ENCODE peak calls at places on chromosomes 12 and 14, in six cellular contexts. O, R, F, C, Q and I are unnamed samples.

GRCh38 chr14:33799705-33800269 is 151.1 kb downstream of the EGLN3 start:
- DNase-seq in O (no peak), R (no peak), F (peak; percentile 7), C (no peak), Q (peak; percentile 8), I (no peak)

GRCh38 chr12:61739925-61740324 is 520.3 kb upstream of the USP15 start:
- DNase-seq in O (no peak), R (no peak), F (no peak), C (no peak), Q (no peak), I (no peak)

GRCh38 chr12:47216150-47216677 is 136.5 kb upstream of the AMIGO2 start:
- DNase-seq in O (no peak), R (no peak), F (no peak), C (no peak), Q (no peak), I (no peak)

GRCh38 chr12:93616584-93617101 is 44.2 kb downstream of the SOCS2 start:
- DNase-seq in O (peak; percentile 75), R (no peak), F (no peak), C (no peak), Q (peak; percentile 91), I (no peak)

GRCh38 chr12:62912644-62913043 is 22.3 kb downstream of the PPM1H start:
- DNase-seq in O (no peak), R (no peak), F (peak; percentile 34), C (no peak), Q (no peak), I (no peak)

GRCh38 chr14:43786066-43786762 is 720.9 kb downstream of the FSCB start:
- DNase-seq in O (no peak), R (no peak), F (no peak), C (no peak), Q (no peak), I (no peak)

GRCh38 chr12:76636141-76636692 is 76.6 kb upstream of the OSBPL8 start:
- DNase-seq in O (peak; percentile 30), R (no peak), F (no peak), C (no peak), Q (no peak), I (no peak)

GRCh38 chr12:95218164-95218851 is 701 bp downstream of the VEZT start:
- DNase-seq in O (no peak), R (no peak), F (no peak), C (no peak), Q (peak; percentile 70), I (no peak)

GRCh38 chr12:62250671-62251608 is 9.3 kb upstream of the USP15 start:
- DNase-seq in O (no peak), R (no peak), F (no peak), C (no peak), Q (peak; percentile 68), I (no peak)

GRCh38 chr12:47907851-47908454 is 3.2 kb upstream of the VDR start:
- DNase-seq in O (no peak), R (no peak), F (no peak), C (no peak), Q (no peak), I (no peak)

GRCh38 chr12:78721906-78722305 is 142.7 kb upstream of the SYT1 start:
- DNase-seq in O (no peak), R (no peak), F (no peak), C (no peak), Q (no peak), I (no peak)

GRCh38 chr12:94909609-94910008 is 93.9 kb downstream of the NDUFA12 start:
- DNase-seq in O (no peak), R (no peak), F (peak; percentile 30), C (no peak), Q (no peak), I (no peak)

GRCh38 chr12:84763112-84763511 is 149.5 kb downstream of the SLC6A15 start:
- DNase-seq in O (no peak), R (no peak), F (no peak), C (no peak), Q (peak; percentile 64), I (no peak)

GRCh38 chr14:102485693-102486512 is 23.7 kb downstream of the ANKRD9 start:
- DNase-seq in O (no peak), R (no peak), F (no peak), C (no peak), Q (no peak), I (no peak)

GRCh38 chr14:102484316-102484715 is 25.3 kb downstream of the ANKRD9 start:
- DNase-seq in O (no peak), R (no peak), F (no peak), C (no peak), Q (no peak), I (no peak)

GRCh38 chr14:102487204-102487577 is 22.4 kb downstream of the ANKRD9 start:
- DNase-seq in O (no peak), R (no peak), F (no peak), C (no peak), Q (no peak), I (no peak)

GRCh38 chr14:102490456-102490855 is 19.1 kb downstream of the ANKRD9 start:
- DNase-seq in O (no peak), R (no peak), F (no peak), C (no peak), Q (no peak), I (no peak)

DNA sequence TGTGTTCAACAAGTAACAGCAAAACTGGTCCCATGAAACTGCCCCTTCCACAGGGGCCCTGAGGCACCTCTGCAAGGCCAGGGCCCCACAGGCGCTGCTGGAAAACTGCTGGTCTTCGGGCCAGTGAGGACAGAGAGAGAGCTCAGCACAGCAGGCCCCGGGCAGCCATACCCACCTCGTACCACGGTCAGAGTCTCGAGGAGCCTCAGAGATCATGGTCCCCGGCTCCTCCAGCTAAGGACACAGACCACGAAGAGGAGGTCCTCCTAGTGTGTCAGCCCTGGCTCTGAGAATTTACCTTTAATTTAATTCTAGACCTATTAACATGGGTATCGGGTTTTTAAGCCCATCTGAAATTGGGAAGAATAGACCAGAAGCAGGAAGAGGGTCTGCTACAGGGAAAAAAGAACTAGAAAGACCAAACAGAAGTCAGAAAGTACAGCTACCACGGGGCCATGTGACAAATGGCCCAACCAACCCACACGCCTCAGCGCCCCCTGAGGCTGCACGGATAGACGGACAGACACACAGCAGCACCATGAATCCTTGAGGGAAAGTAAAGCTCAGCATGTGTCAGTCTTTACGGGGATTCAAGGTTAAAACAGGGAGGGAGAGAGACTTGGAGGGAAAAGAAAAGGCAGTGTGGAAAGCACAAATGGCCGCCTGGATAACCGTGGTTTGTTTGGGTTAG is 22.9 kb downstream of the ANKRD9 start:
- DNase-seq in O (no peak), R (no peak), F (no peak), C (no peak), Q (no peak), I (no peak)
- TF ChIP-seq CTCF in O (no peak), R (no peak), F (no peak), C (no peak), Q (no peak), I (no peak)

DNA sequence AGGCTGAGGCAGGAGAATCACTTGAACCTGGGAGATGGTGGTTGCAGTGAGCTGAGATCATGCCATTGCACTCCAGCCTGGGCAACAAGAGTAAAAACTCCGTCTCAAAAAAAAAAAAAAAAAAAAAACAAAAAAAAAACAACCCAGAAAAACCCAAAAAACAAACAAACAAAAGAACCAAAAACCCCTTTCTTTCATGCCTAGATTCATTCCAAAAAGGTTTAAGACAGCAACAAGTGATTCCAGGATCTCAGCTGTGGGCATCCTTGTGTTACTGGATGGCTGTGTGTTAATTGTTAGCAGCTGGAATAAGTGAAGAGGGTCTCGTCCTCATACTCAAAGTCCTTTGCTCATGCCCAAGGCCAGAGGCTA is 9.4 kb downstream of the GPRC5A start:
- DNase-seq in O (no peak), R (no peak), F (no peak), C (no peak), Q (no peak), I (no peak)
- H3K4me3 ChIP-seq in O (no peak overlapping the region), R (no peak overlapping the region), F (no peak overlapping the region), C (no peak overlapping the region), Q (no peak overlapping the region), I (no peak overlapping the region)

GRCh38 chr14:99441157-99441870 is 39.3 kb downstream of the SETD3 start:
- DNase-seq in O (peak; percentile 72), R (no peak), F (no peak), C (no peak), Q (peak; percentile 8), I (no peak)
- TF ChIP-seq CTCF in O (peak; percentile 53), R (no peak), F (no peak), C (no peak), Q (peak; percentile 13), I (no peak)

DNA sequence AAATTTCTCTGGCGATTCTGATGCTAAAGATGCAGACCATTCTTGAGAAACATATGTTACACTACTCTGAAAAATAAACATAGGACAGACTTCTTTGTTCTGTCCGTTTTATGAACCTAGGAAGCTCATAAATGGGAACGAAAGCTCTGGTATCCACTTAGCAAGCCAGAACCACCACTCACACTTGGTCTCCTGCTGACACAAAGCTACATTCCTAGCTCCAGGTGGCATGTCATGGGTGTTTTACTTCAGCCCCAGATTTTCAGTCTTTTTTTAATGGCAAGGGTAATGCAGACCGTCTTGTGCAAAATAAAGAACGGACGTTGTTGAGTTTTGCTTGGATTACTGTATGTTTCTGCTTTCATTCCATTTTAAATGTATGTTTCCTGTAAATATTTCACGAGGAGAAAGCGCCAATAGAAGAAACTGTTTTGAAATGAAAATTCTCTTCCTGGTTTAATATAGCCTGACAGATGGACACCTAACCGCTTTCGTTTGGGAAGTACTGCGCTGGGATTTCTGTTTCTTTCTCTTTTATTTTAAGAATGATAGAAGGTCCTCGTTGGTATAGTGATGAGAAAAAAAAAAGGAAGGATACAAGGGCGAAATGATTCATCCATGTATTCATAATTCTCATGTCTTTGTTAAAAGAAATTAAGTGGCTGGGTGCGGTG is 820 bp upstream of the COQ5 start:
- DNase-seq in O (peak; percentile 65), R (no peak), F (peak; percentile 52), C (peak; percentile 36), Q (peak; percentile 46), I (no peak)
- H3K4me3 ChIP-seq in O (peak overlapping the region; percentile 85), R (peak overlapping the region; percentile 83), F (peak overlapping the region; percentile 65), C (peak overlapping the region; percentile 61), Q (peak overlapping the region; percentile 92), I (peak overlapping the region; percentile 93)

GRCh38 chr12:105754313-105754712 is 384.4 kb downstream of the NUAK1 start:
- DNase-seq in O (no peak), R (no peak), F (no peak), C (no peak), Q (no peak), I (no peak)
- TF ChIP-seq CTCF in O (no peak), R (no peak), F (no peak), C (no peak), Q (no peak), I (no peak)

DNA sequence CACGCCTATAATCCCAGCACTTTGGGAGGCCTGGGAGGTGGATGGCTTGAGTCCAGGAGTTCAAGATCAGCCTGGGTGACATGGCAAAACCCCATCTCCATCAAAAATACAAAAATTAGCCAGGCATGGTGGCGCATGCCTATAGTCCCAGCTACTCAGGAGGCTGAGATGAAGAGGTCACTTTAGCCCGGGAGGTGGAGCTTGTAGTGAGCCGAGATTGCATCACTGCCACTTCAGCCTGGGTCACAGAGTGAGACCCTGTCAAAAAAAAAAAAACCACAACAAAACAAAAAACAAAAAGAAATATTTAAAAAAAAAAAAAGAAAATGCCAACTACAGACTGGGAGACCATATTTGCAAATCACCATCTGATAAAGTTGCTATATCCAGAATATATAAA is 17.5 kb downstream of the WDR89 start:
- DNase-seq in O (no peak), R (no peak), F (no peak), C (no peak), Q (no peak), I (no peak)
- H3K4me3 ChIP-seq in O (no peak overlapping the region), R (no peak overlapping the region), F (no peak overlapping the region), C (no peak overlapping the region), Q (no peak overlapping the region), I (no peak overlapping the region)